ENCODE peak calls at places on chromosomes 5 and 9, in nine cellular contexts. Q, U, M, H, D, K, P, E and F are unnamed samples.

GRCh38 chr5:110013042-110013441 is 323.3 kb downstream of the MAN2A1 start:
- DNase-seq in U (no peak), M (no peak), K (no peak), H (no peak), D (no peak), P (no peak), Q (no peak), E (no peak), F (no peak)

GRCh38 chr9:19408316-19408692 is 505 bp upstream of the ACER2 start:
- DNase-seq in E (no peak), D (no peak), K (no peak), Q (no peak), H (no peak), U (no peak), M (no peak), P (peak), F (no peak)

GRCh38 chr5:132812123-132812948 is 766 bp upstream of the SOWAHA start:
- DNase-seq in E (no peak), P (no peak), D (no peak), K (no peak), H (no peak), M (no peak), Q (no peak), U (no peak), F (no peak)

GRCh38 chr9:128555180-128555721 is 2.9 kb downstream of the SPTAN1 start:
- DNase-seq in K (peak), Q (peak), D (peak), H (peak), P (peak), M (no peak), E (no peak), U (no peak), F (peak)

GRCh38 chr5:138636401-138636944 is 61.3 kb upstream of the HSPA9 start:
- DNase-seq in U (no peak), E (no peak), Q (no peak), P (no peak), H (no peak), K (no peak), D (no peak), M (no peak), F (no peak)

GRCh38 chr9:69174645-69175487 is 789 bp downstream of the TJP2 start:
- DNase-seq in Q (peak), D (peak), M (peak), E (peak), U (peak), H (peak), K (peak), P (peak), F (no peak)

GRCh38 chr5:82068723-82069122 is 96.9 kb downstream of the ATG10 start:
- DNase-seq in D (peak), Q (no peak), U (no peak), H (no peak), P (no peak), E (peak), M (no peak), K (no peak), F (no peak)

GRCh38 chr5:78076351-78076750 is 218.1 kb downstream of the AP3B1 start:
- DNase-seq in E (no peak), D (no peak), U (no peak), K (no peak), H (peak), Q (no peak), P (peak), M (no peak), F (no peak)

GRCh38 chr5:50415912-50416311 is 25.2 kb downstream of the EMB start:
- DNase-seq in U (peak), P (no peak), K (no peak), M (no peak), D (no peak), E (peak), Q (no peak), H (no peak), F (no peak)

GRCh38 chr9:34654317-34655083 is 2.5 kb downstream of the IL11RA start:
- DNase-seq in Q (no peak), U (no peak), H (peak), E (no peak), P (no peak), M (peak), D (peak), K (no peak), F (no peak)

GRCh38 chr5:154211611-154212390 is 21.3 kb downstream of the GALNT10 start:
- DNase-seq in P (no peak), E (no peak), K (no peak), D (peak), H (no peak), Q (no peak), M (no peak), U (no peak), F (no peak)

GRCh38 chr9:136143215-136144001 is 24.7 kb upstream of the TMEM250 start:
- DNase-seq in U (peak), M (peak), Q (peak), P (peak), E (peak), H (peak), K (peak), D (peak), F (no peak)

GRCh38 chr5:19519448-19519847 is 468.6 kb downstream of the CDH18 start:
- DNase-seq in H (no peak), K (no peak), M (no peak), U (no peak), Q (peak), E (no peak), P (no peak), D (no peak), F (no peak)

GRCh38 chr5:107929080-107929479 is 258.3 kb upstream of the EFNA5 start:
- DNase-seq in K (no peak), U (no peak), H (no peak), P (no peak), E (no peak), M (no peak), Q (no peak), D (no peak), F (no peak)

GRCh38 chr5:103373576-103374472 is 115.3 kb downstream of the MACIR start:
- DNase-seq in K (no peak), H (peak), M (no peak), Q (no peak), D (no peak), E (no peak), P (no peak), U (no peak), F (no peak)

GRCh38 chr5:75277463-75277862 is 40.8 kb upstream of the ANKRD31 start:
- DNase-seq in M (no peak), Q (no peak), K (no peak), U (no peak), E (no peak), P (no peak), D (no peak), H (peak), F (peak)

GRCh38 chr5:175047048-175047447 is 322.7 kb downstream of the MSX2 start:
- DNase-seq in U (no peak), D (no peak), H (no peak), Q (no peak), E (no peak), K (no peak), P (no peak), M (no peak), F (no peak)

GRCh38 chr5:137075163-137075970 is 423.8 kb downstream of the SPOCK1 start:
- DNase-seq in E (peak), M (peak), Q (peak), U (peak), D (peak), H (peak), P (peak), K (peak), F (peak)

GRCh38 chr5:137084016-137084415 is 415.1 kb downstream of the SPOCK1 start:
- DNase-seq in H (no peak), Q (no peak), D (no peak), M (no peak), E (no peak), P (no peak), K (no peak), U (no peak), F (no peak)

GRCh38 chr5:137072376-137073174 is 426.6 kb downstream of the SPOCK1 start:
- DNase-seq in K (no peak), H (no peak), P (no peak), M (no peak), D (peak), Q (no peak), U (peak), E (no peak), F (no peak)

GRCh38 chr5:137073192-137073591 is 425.9 kb downstream of the SPOCK1 start:
- DNase-seq in U (no peak), H (no peak), K (no peak), P (no peak), D (peak), Q (peak), E (no peak), M (no peak), F (no peak)

DNA sequence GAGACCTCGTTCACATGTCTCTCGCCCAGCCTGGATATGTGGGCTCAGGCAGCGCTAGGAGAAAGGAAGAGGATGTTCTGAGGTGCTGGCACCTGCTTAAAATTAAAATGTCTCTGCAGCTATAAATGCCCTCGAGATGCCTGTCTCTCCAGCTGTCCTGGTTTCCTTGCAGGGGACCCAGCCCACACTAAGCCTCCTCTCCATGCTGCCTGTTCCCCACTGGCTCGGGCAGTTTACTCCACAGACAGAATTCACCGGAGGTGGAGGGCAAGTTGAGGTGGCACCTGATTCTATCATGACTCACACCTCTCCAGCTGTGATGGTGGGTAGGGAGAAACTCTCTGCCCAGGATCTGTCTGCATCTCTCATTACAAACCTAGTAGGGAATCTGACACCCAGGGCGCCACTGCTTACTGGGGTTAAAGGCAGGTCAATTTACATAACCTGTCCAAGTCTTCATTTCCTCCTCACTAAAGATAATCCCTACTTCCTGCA is 420.9 kb downstream of the SPOCK1 start:
- DNase-seq in P (peak), U (no peak), K (no peak), H (no peak), D (peak), Q (peak), M (no peak), E (no peak), F (peak)
- TF ChIP-seq EZH2phosphoT487 in P (no peak), U (no peak), K (no peak), H (no peak), D (no peak), Q (no peak), M (no peak), E (no peak), F (no peak)

GRCh38 chr9:9592104-9592503 is 1020.7 kb downstream of the PTPRD start:
- DNase-seq in P (no peak), D (no peak), M (no peak), K (no peak), E (no peak), U (no peak), H (no peak), Q (no peak), F (no peak)
- TF ChIP-seq EZH2phosphoT487 in P (no peak), D (no peak), M (no peak), K (no peak), E (no peak), U (no peak), H (no peak), Q (no peak), F (no peak)

DNA sequence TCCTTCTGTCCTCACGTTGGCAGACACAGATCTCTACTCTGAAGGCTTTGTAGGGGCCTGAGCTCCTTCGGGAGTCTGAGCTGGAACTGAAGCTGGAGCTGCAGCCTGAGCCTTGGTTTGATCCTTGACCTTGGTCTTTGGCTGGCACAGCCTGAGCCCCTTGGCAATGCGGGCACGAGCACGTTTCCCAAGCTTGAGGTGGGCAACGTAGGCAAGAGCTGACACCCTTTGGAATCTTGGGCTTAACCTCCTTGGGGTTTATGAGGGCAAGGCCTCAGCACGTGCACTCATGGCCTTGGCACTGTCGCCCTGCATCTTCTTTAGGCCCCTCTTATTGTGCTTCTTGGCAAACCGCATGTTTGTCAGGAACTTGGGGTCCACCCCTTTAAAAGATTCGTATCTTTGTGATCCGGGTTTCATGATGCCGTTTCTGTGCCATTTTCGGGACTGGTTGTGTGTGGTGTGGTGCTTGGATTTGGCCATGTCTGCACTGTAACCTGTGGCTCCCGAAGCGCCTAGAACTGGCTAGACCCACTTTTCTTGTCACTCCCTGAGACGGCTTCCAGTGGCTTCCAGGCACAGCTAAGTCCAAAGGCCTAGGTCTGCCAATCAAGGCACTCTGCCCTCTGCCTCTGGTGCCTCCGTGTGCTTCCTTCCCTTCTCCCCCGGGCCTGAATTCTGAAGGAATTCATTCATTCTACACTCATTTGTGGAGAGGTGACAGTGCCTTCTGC is 1.4 kb downstream of the SUSD1 start:
- DNase-seq in U (no peak), K (no peak), P (no peak), M (no peak), H (no peak), E (no peak), D (no peak), Q (no peak), F (no peak)
- TF ChIP-seq EZH2phosphoT487 in U (no peak), K (no peak), P (no peak), M (no peak), H (no peak), E (no peak), D (no peak), Q (no peak), F (no peak)

GRCh38 chr5:96427823-96428222 is 5.2 kb downstream of the PCSK1 start:
- DNase-seq in D (peak), E (no peak), K (peak), P (peak), M (no peak), U (no peak), Q (no peak), H (peak), F (no peak)
- TF ChIP-seq EZH2phosphoT487 in D (no peak), E (no peak), K (no peak), P (no peak), M (no peak), U (no peak), Q (no peak), H (no peak), F (no peak)

DNA sequence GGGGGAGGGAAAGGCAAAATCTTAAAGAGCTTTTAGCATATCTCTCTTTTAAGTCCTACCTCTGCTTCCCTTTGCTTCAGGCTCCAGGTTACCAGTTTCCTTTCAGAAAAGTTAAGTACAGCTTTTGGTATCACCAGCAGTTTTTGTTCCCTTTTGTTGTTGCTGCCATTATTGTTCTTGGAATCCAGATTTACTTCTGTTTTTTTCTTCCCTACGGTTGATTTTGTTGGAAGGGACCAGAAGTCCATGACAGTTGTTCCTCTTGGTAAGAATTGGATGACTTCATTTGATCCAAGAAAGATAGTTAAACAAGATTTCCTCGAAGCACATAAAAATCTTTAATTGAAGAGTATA is 65.3 kb downstream of the CDC42SE2 start:
- DNase-seq in D (no peak), H (no peak), M (no peak), U (no peak), Q (no peak), E (no peak), P (no peak), K (no peak), F (no peak)
- TF ChIP-seq EZH2phosphoT487 in D (no peak), H (no peak), M (no peak), U (no peak), Q (no peak), E (no peak), P (no peak), K (no peak), F (no peak)